ENCODE peak calls at places on chromosomes 1 and 21, in seven cellular contexts. One of them, this sample, is unnamed.

GRCh38 chr1:225426395-225427248 is 1.2 kb downstream of the LBR start:
- DNase-seq in neural crest cell: peak; percentile 25
- DNase-seq in HCT116: no peak
- DNase-seq in fibroblast of the aortic adventitia: peak; percentile 25
- DNase-seq in ascending aorta: no peak
- DNase-seq in HFF-Myc: no peak
- DNase-seq in B cell: peak; percentile 41
- DNase-seq in this sample: peak; percentile 44

GRCh38 chr1:8133657-8134430 is 107.7 kb upstream of the ERRFI1 start:
- DNase-seq in ascending aorta: peak; percentile 91
- DNase-seq in HCT116: peak; percentile 60
- DNase-seq in neural crest cell: no peak
- DNase-seq in B cell: no peak
- DNase-seq in fibroblast of the aortic adventitia: peak; percentile 97
- DNase-seq in HFF-Myc: peak; percentile 62
- DNase-seq in this sample: no peak

GRCh38 chr1:61368876-61369275 is 286.5 kb downstream of the NFIA start:
- DNase-seq in B cell: no peak
- DNase-seq in neural crest cell: no peak
- DNase-seq in fibroblast of the aortic adventitia: no peak
- DNase-seq in HCT116: no peak
- DNase-seq in ascending aorta: no peak
- DNase-seq in HFF-Myc: no peak
- DNase-seq in this sample: no peak

GRCh38 chr1:145804235-145805045 is 19.5 kb downstream of the RNF115 start:
- DNase-seq in B cell: no peak
- DNase-seq in HCT116: no peak
- DNase-seq in fibroblast of the aortic adventitia: no peak
- DNase-seq in neural crest cell: no peak
- DNase-seq in HFF-Myc: no peak
- DNase-seq in ascending aorta: no peak
- DNase-seq in this sample: no peak

GRCh38 chr1:110554871-110555801 is 36.2 kb upstream of the KCNA10 start:
- DNase-seq in neural crest cell: peak; percentile 68
- DNase-seq in ascending aorta: peak; percentile 77
- DNase-seq in fibroblast of the aortic adventitia: no peak
- DNase-seq in HCT116: no peak
- DNase-seq in B cell: peak; percentile 79
- DNase-seq in HFF-Myc: no peak
- DNase-seq in this sample: peak; percentile 79

GRCh38 chr1:113747376-113747775 is 11.9 kb downstream of the PHTF1 start:
- DNase-seq in B cell: no peak
- DNase-seq in HCT116: no peak
- DNase-seq in ascending aorta: no peak
- DNase-seq in HFF-Myc: no peak
- DNase-seq in neural crest cell: no peak
- DNase-seq in fibroblast of the aortic adventitia: peak; percentile 19
- DNase-seq in this sample: no peak

GRCh38 chr1:233707153-233707905 is 93.4 kb downstream of the KCNK1 start:
- DNase-seq in ascending aorta: no peak
- DNase-seq in HFF-Myc: peak; percentile 83
- DNase-seq in fibroblast of the aortic adventitia: peak; percentile 49
- DNase-seq in neural crest cell: no peak
- DNase-seq in B cell: no peak
- DNase-seq in HCT116: peak; percentile 77
- DNase-seq in this sample: no peak

GRCh38 chr1:11913291-11913690 is 12.9 kb downstream of the KIAA2013 start:
- DNase-seq in HCT116: no peak
- DNase-seq in ascending aorta: no peak
- DNase-seq in fibroblast of the aortic adventitia: no peak
- DNase-seq in HFF-Myc: no peak
- DNase-seq in B cell: no peak
- DNase-seq in neural crest cell: no peak
- DNase-seq in this sample: no peak

GRCh38 chr21:46000731-46001641 is 19.4 kb downstream of the COL6A1 start:
- DNase-seq in HCT116: no peak
- DNase-seq in neural crest cell: no peak
- DNase-seq in HFF-Myc: no peak
- DNase-seq in fibroblast of the aortic adventitia: no peak
- DNase-seq in ascending aorta: peak; percentile 53
- DNase-seq in B cell: peak; percentile 29
- DNase-seq in this sample: no peak

GRCh38 chr1:119782541-119783338 is 14.0 kb upstream of the HMGCS2 start:
- DNase-seq in ascending aorta: no peak
- DNase-seq in HCT116: no peak
- DNase-seq in neural crest cell: no peak
- DNase-seq in B cell: no peak
- DNase-seq in fibroblast of the aortic adventitia: no peak
- DNase-seq in HFF-Myc: no peak
- DNase-seq in this sample: no peak

GRCh38 chr1:15953791-15954201 is 22.1 kb downstream of the ZBTB17 start:
- DNase-seq in B cell: no peak
- DNase-seq in fibroblast of the aortic adventitia: peak; percentile 16
- DNase-seq in HCT116: no peak
- DNase-seq in HFF-Myc: no peak
- DNase-seq in neural crest cell: no peak
- DNase-seq in ascending aorta: no peak
- DNase-seq in this sample: no peak

GRCh38 chr1:1092149-1092855 is 18.2 kb upstream of the RNF223 start:
- DNase-seq in HCT116: no peak
- DNase-seq in neural crest cell: no peak
- DNase-seq in ascending aorta: no peak
- DNase-seq in HFF-Myc: no peak
- DNase-seq in fibroblast of the aortic adventitia: no peak
- DNase-seq in B cell: peak; percentile 43
- DNase-seq in this sample: no peak

GRCh38 chr1:203043830-203044545 is 17.7 kb downstream of the PPFIA4 start:
- DNase-seq in HCT116: no peak
- DNase-seq in ascending aorta: no peak
- DNase-seq in neural crest cell: no peak
- DNase-seq in B cell: no peak
- DNase-seq in HFF-Myc: no peak
- DNase-seq in fibroblast of the aortic adventitia: no peak
- DNase-seq in this sample: no peak

GRCh38 chr1:174764186-174764585 is 235.6 kb upstream of the CACYBP start:
- DNase-seq in fibroblast of the aortic adventitia: no peak
- DNase-seq in HCT116: no peak
- DNase-seq in ascending aorta: no peak
- DNase-seq in B cell: no peak
- DNase-seq in neural crest cell: no peak
- DNase-seq in HFF-Myc: no peak
- DNase-seq in this sample: no peak

GRCh38 chr1:152397474-152397873 is 16.6 kb downstream of the CRNN start:
- DNase-seq in fibroblast of the aortic adventitia: no peak
- DNase-seq in neural crest cell: no peak
- DNase-seq in ascending aorta: no peak
- DNase-seq in B cell: no peak
- DNase-seq in HFF-Myc: no peak
- DNase-seq in HCT116: peak; percentile 32
- DNase-seq in this sample: no peak
- TF ChIP-seq CTCF in fibroblast of the aortic adventitia: no peak
- TF ChIP-seq CTCF in neural crest cell: no peak
- TF ChIP-seq CTCF in ascending aorta: no peak
- TF ChIP-seq CTCF in B cell: no peak
- TF ChIP-seq CTCF in HFF-Myc: no peak
- TF ChIP-seq CTCF in HCT116: peak; percentile 10
- TF ChIP-seq CTCF in this sample: no peak

GRCh38 chr1:236451796-236452373 is 57.8 kb downstream of the EDARADD start:
- DNase-seq in fibroblast of the aortic adventitia: no peak
- DNase-seq in B cell: no peak
- DNase-seq in ascending aorta: no peak
- DNase-seq in HFF-Myc: no peak
- DNase-seq in HCT116: peak; percentile 22
- DNase-seq in neural crest cell: no peak
- DNase-seq in this sample: peak; percentile 54
- TF ChIP-seq CTCF in fibroblast of the aortic adventitia: peak; percentile 1
- TF ChIP-seq CTCF in B cell: no peak
- TF ChIP-seq CTCF in ascending aorta: no peak
- TF ChIP-seq CTCF in HFF-Myc: peak; percentile 50
- TF ChIP-seq CTCF in HCT116: peak; percentile 39
- TF ChIP-seq CTCF in neural crest cell: peak; percentile 37
- TF ChIP-seq CTCF in this sample: peak; percentile 46

DNA sequence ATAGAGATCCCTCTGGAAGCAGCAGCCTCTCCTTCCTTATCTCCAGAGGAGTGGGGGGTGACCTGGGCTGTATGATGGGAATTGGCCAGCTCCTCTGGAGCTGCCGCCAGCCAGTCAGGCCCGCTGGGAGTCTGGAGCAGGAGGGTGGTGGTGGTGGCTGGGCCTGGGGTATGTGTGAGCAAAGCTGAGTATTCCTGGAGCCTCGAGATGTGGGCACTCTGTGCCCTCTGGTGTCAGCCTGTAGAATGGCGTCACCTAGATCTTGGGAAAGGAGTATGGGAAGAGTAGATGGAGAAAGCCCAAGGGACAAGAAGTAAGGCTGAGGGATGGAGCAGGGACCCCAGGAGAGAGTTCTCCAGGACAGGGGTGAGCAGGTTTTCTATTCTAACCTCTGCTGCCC is 16.0 kb downstream of the VANGL2 start:
- DNase-seq in neural crest cell: no peak
- DNase-seq in ascending aorta: no peak
- DNase-seq in HCT116: peak; percentile 36
- DNase-seq in HFF-Myc: no peak
- DNase-seq in fibroblast of the aortic adventitia: peak; percentile 33
- DNase-seq in B cell: peak; percentile 23
- DNase-seq in this sample: peak; percentile 50
- TF ChIP-seq CTCF in neural crest cell: peak; percentile 42
- TF ChIP-seq CTCF in ascending aorta: no peak
- TF ChIP-seq CTCF in HCT116: peak; percentile 85
- TF ChIP-seq CTCF in HFF-Myc: peak; percentile 51
- TF ChIP-seq CTCF in fibroblast of the aortic adventitia: peak; percentile 46
- TF ChIP-seq CTCF in B cell: no peak
- TF ChIP-seq CTCF in this sample: peak; percentile 5

GRCh38 chr1:88847618-88848017 is 43.7 kb downstream of the GTF2B start:
- DNase-seq in fibroblast of the aortic adventitia: no peak
- DNase-seq in neural crest cell: no peak
- DNase-seq in ascending aorta: no peak
- DNase-seq in HFF-Myc: peak; percentile 10
- DNase-seq in B cell: no peak
- DNase-seq in HCT116: no peak
- DNase-seq in this sample: no peak
- TF ChIP-seq CTCF in fibroblast of the aortic adventitia: no peak
- TF ChIP-seq CTCF in neural crest cell: no peak
- TF ChIP-seq CTCF in ascending aorta: no peak
- TF ChIP-seq CTCF in HFF-Myc: no peak
- TF ChIP-seq CTCF in B cell: no peak
- TF ChIP-seq CTCF in HCT116: no peak
- TF ChIP-seq CTCF in this sample: no peak

GRCh38 chr1:79197421-79197820 is 190.9 kb upstream of the ADGRL4 start:
- DNase-seq in ascending aorta: no peak
- DNase-seq in HCT116: peak; percentile 22
- DNase-seq in HFF-Myc: no peak
- DNase-seq in fibroblast of the aortic adventitia: peak; percentile 49
- DNase-seq in neural crest cell: no peak
- DNase-seq in B cell: no peak
- DNase-seq in this sample: no peak
- TF ChIP-seq CTCF in ascending aorta: no peak
- TF ChIP-seq CTCF in HCT116: peak; percentile 20
- TF ChIP-seq CTCF in HFF-Myc: peak; percentile 15
- TF ChIP-seq CTCF in fibroblast of the aortic adventitia: peak; percentile 28
- TF ChIP-seq CTCF in neural crest cell: peak; percentile 38
- TF ChIP-seq CTCF in B cell: no peak
- TF ChIP-seq CTCF in this sample: peak; percentile 15

DNA sequence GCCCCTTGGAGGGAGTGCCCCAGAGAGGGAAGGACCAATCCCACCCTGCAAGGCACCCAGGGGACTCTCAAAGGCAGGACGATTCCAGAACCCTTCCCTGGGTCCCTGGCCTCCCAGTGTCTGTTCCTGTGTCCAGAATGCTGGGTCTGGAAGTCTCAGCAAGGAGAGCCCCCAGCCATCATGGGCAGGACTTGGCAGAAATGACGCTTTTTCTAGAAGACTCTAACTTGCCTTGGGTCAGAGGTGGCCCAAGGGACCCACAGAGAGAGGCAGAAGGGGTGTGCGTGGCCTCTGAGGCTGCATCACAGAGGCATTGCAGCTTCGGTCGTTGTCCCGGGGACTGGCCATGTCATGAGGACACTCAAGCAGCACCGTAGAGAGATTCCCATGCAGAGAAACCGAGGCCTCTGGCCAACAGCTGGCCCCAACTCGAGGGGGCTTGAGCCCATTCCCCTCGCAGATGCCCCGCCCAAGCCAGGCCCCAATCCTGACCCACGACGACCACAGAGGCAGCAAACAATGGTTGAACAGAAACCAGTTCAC is 57.8 kb downstream of the WNT9A start:
- DNase-seq in ascending aorta: peak; percentile 59
- DNase-seq in B cell: no peak
- DNase-seq in HCT116: no peak
- DNase-seq in HFF-Myc: no peak
- DNase-seq in fibroblast of the aortic adventitia: no peak
- DNase-seq in neural crest cell: no peak
- DNase-seq in this sample: no peak
- TF ChIP-seq CTCF in ascending aorta: no peak
- TF ChIP-seq CTCF in B cell: no peak
- TF ChIP-seq CTCF in HCT116: no peak
- TF ChIP-seq CTCF in HFF-Myc: no peak
- TF ChIP-seq CTCF in fibroblast of the aortic adventitia: no peak
- TF ChIP-seq CTCF in neural crest cell: no peak
- TF ChIP-seq CTCF in this sample: no peak

GRCh38 chr1:39922139-39922757 is 20.5 kb upstream of the MYCL start:
- DNase-seq in B cell: no peak
- DNase-seq in neural crest cell: peak; percentile 10
- DNase-seq in fibroblast of the aortic adventitia: no peak
- DNase-seq in ascending aorta: no peak
- DNase-seq in HCT116: no peak
- DNase-seq in HFF-Myc: no peak
- DNase-seq in this sample: no peak

GRCh38 chr1:39919545-39919944 is 17.8 kb upstream of the MYCL start:
- DNase-seq in B cell: peak; percentile 86
- DNase-seq in HFF-Myc: no peak
- DNase-seq in neural crest cell: no peak
- DNase-seq in ascending aorta: no peak
- DNase-seq in HCT116: peak; percentile 68
- DNase-seq in fibroblast of the aortic adventitia: peak; percentile 65
- DNase-seq in this sample: peak; percentile 86

GRCh38 chr1:39915499-39916129 is 13.9 kb upstream of the MYCL start:
- DNase-seq in B cell: no peak
- DNase-seq in HCT116: no peak
- DNase-seq in neural crest cell: no peak
- DNase-seq in HFF-Myc: no peak
- DNase-seq in fibroblast of the aortic adventitia: no peak
- DNase-seq in ascending aorta: no peak
- DNase-seq in this sample: no peak

GRCh38 chr1:39917825-39918224 is 16.1 kb upstream of the MYCL start:
- DNase-seq in neural crest cell: no peak
- DNase-seq in HCT116: no peak
- DNase-seq in B cell: no peak
- DNase-seq in ascending aorta: no peak
- DNase-seq in HFF-Myc: no peak
- DNase-seq in fibroblast of the aortic adventitia: no peak
- DNase-seq in this sample: no peak
- TF ChIP-seq CTCF in neural crest cell: no peak
- TF ChIP-seq CTCF in HCT116: no peak
- TF ChIP-seq CTCF in B cell: no peak
- TF ChIP-seq CTCF in ascending aorta: no peak
- TF ChIP-seq CTCF in HFF-Myc: no peak
- TF ChIP-seq CTCF in fibroblast of the aortic adventitia: peak; percentile 28
- TF ChIP-seq CTCF in this sample: peak; percentile 17